ENCODE peak calls at places on chromosomes 1 and 21, in four cellular contexts. One of them, this sample, is unnamed.
A peak's percentile ranks its signal among the peaks of the same experiment; 100 is the strongest.

GRCh38 chr1:168114845-168115244 is 21.9 kb downstream of the GPR161 start:
- DNase-seq in kidney: no peak
- DNase-seq in A549: no peak
- DNase-seq in SK-N-SH: no peak
- DNase-seq in this sample: no peak

GRCh38 chr1:234326493-234327366 is 46.5 kb upstream of the COA6 start:
- DNase-seq in A549: peak; percentile 66
- DNase-seq in SK-N-SH: peak; percentile 72
- DNase-seq in kidney: no peak
- DNase-seq in this sample: no peak

GRCh38 chr1:42333662-42334239 is 1.3 kb downstream of the FOXJ3 start:
- DNase-seq in kidney: no peak
- DNase-seq in SK-N-SH: no peak
- DNase-seq in A549: no peak
- DNase-seq in this sample: no peak

GRCh38 chr1:41313661-41314131 is 47.5 kb upstream of the FOXO6 start:
- DNase-seq in SK-N-SH: peak; percentile 47
- DNase-seq in kidney: no peak
- DNase-seq in A549: no peak
- DNase-seq in this sample: no peak

GRCh38 chr1:24555591-24556413 is at the start of gene NCMAP:
- DNase-seq in A549: no peak
- DNase-seq in SK-N-SH: no peak
- DNase-seq in kidney: peak; percentile 75
- DNase-seq in this sample: no peak

GRCh38 chr1:89681045-89681729 is 48.3 kb downstream of the LRRC8C start:
- DNase-seq in SK-N-SH: no peak
- DNase-seq in A549: no peak
- DNase-seq in kidney: no peak
- DNase-seq in this sample: no peak

GRCh38 chr1:156852414-156852874 is 6.5 kb downstream of the INSRR start:
- DNase-seq in SK-N-SH: peak; percentile 96
- DNase-seq in A549: no peak
- DNase-seq in kidney: no peak
- DNase-seq in this sample: no peak

GRCh38 chr1:198669023-198669698 is 30.3 kb downstream of the PTPRC start:
- DNase-seq in A549: peak; percentile 44
- DNase-seq in SK-N-SH: peak; percentile 22
- DNase-seq in kidney: no peak
- DNase-seq in this sample: no peak

GRCh38 chr1:59013276-59013927 is 229.6 kb upstream of the JUN start:
- DNase-seq in kidney: peak; percentile 82
- DNase-seq in SK-N-SH: no peak
- DNase-seq in A549: no peak
- DNase-seq in this sample: no peak

GRCh38 chr1:174800951-174801350 is 198.8 kb upstream of the CACYBP start:
- DNase-seq in A549: no peak
- DNase-seq in SK-N-SH: no peak
- DNase-seq in kidney: no peak
- DNase-seq in this sample: no peak

GRCh38 chr21:45305831-45306230 is 18.1 kb upstream of the POFUT2 start:
- DNase-seq in SK-N-SH: no peak
- DNase-seq in kidney: peak; percentile 28
- DNase-seq in A549: no peak
- DNase-seq in this sample: no peak

GRCh38 chr1:82534996-82535395 is 734.3 kb downstream of the ADGRL2 start:
- DNase-seq in kidney: no peak
- DNase-seq in SK-N-SH: no peak
- DNase-seq in A549: no peak
- DNase-seq in this sample: no peak

GRCh38 chr1:206479164-206480125 is 9.2 kb downstream of the IKBKE start:
- DNase-seq in kidney: peak; percentile 72
- DNase-seq in A549: peak; percentile 91
- DNase-seq in SK-N-SH: peak; percentile 89
- DNase-seq in this sample: peak; percentile 86

GRCh38 chr1:2592672-2593071 is 6.1 kb downstream of the PRXL2B start:
- DNase-seq in kidney: peak; percentile 69
- DNase-seq in SK-N-SH: peak; percentile 21
- DNase-seq in A549: no peak
- DNase-seq in this sample: no peak

GRCh38 chr1:224502459-224503160 is 68.0 kb upstream of the WDR26 start:
- DNase-seq in A549: no peak
- DNase-seq in kidney: no peak
- DNase-seq in SK-N-SH: peak; percentile 41
- DNase-seq in this sample: no peak

GRCh38 chr1:107379826-107380225 is 239.0 kb downstream of the NTNG1 start:
- DNase-seq in SK-N-SH: no peak
- DNase-seq in kidney: no peak
- DNase-seq in A549: no peak
- DNase-seq in this sample: no peak

GRCh38 chr1:3454811-3455618 is 550 bp downstream of the ARHGEF16 start:
- DNase-seq in SK-N-SH: peak; percentile 74
- DNase-seq in kidney: peak; percentile 87
- DNase-seq in A549: no peak
- DNase-seq in this sample: no peak

DNA sequence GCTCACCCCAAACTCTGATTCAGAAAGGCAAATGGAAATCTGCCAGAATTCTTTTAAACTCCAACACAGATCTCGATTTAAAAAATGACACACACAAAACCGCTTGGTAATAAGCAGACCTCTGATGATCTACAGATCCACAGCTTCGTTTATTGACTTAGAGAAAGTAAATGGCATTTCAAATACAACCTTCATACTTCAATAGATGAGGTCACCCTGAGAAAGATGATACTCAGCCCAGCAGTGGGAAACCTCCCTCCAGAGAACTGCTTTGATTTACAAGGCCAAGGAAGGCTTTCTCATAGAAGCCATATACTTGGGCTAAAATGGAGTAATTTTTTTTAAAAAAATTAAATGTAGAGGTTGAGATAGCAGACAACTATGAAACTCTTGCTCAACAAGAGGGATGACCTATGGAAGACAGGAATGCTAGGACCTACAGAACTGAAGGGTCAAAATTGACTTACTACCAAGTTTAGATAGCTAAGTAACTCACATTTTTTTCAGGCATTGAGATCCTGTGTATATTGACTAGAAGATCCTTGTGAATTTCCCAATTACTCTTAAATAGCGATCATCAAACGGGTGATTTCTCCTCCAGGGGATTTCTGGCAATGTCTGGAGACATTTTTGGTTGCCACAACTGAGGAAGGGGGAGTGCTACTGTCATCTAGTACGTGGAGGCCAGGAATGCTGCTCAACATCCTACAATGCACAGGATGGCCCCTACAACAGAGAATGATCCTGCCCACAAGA is 143.9 kb downstream of the CLIC6 start:
- DNase-seq in A549: no peak
- DNase-seq in kidney: no peak
- DNase-seq in SK-N-SH: no peak
- DNase-seq in this sample: no peak
- H3K4me1 ChIP-seq in A549: peaks cover 78% of the 10 kb centered on the region
- H3K4me1 ChIP-seq in kidney: no peaks in the 10 kb centered on the region
- H3K4me1 ChIP-seq in SK-N-SH: peaks cover 62% of the 10 kb centered on the region
- H3K4me1 ChIP-seq in this sample: no peaks in the 10 kb centered on the region

GRCh38 chr1:228304766-228305395 is 97.0 kb downstream of the OBSCN start:
- DNase-seq in SK-N-SH: no peak
- DNase-seq in A549: no peak
- DNase-seq in kidney: no peak
- DNase-seq in this sample: no peak

GRCh38 chr1:228304225-228304624 is 96.4 kb downstream of the OBSCN start:
- DNase-seq in kidney: peak; percentile 37
- DNase-seq in A549: no peak
- DNase-seq in SK-N-SH: no peak
- DNase-seq in this sample: no peak

GRCh38 chr1:228302086-228302485 is 94.2 kb downstream of the OBSCN start:
- DNase-seq in SK-N-SH: no peak
- DNase-seq in A549: no peak
- DNase-seq in kidney: no peak
- DNase-seq in this sample: no peak

GRCh38 chr1:228305721-228306152 is 97.9 kb downstream of the OBSCN start:
- DNase-seq in SK-N-SH: no peak
- DNase-seq in A549: no peak
- DNase-seq in kidney: no peak
- DNase-seq in this sample: no peak

GRCh38 chr1:228303596-228303995 is 95.8 kb downstream of the OBSCN start:
- DNase-seq in SK-N-SH: no peak
- DNase-seq in A549: no peak
- DNase-seq in kidney: no peak
- DNase-seq in this sample: no peak
- H3K27ac ChIP-seq in SK-N-SH: no peak overlapping the region
- H3K27ac ChIP-seq in A549: no peak overlapping the region
- H3K27ac ChIP-seq in kidney: no peak overlapping the region
- H3K27ac ChIP-seq in this sample: no peak overlapping the region

DNA sequence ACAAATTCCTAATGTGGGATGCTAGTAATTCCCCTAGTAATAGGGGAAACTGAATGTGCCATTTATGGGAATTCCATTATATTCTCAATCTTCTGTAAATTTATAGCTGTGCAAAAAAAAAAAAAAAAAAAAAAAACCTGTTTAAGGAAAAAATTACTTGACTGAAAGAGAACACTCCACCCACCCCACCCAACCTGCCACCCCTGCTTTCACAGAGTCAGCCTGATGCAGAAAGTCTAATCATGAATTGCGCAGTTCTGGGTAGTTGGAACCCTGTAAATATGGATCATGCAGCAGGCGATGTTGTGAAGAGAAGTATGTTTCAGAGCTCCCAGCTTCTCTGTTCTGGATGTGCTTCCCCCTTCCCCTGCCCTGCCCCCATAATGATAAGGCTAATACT is 19.6 kb upstream of the LAMC2 start:
- DNase-seq in SK-N-SH: no peak
- DNase-seq in kidney: no peak
- DNase-seq in A549: no peak
- DNase-seq in this sample: no peak
- H3K4me1 ChIP-seq in SK-N-SH: peaks cover 18% of the 10 kb centered on the region
- H3K4me1 ChIP-seq in kidney: no peaks in the 10 kb centered on the region
- H3K4me1 ChIP-seq in A549: peaks cover 39% of the 10 kb centered on the region
- H3K4me1 ChIP-seq in this sample: no peaks in the 10 kb centered on the region

GRCh38 chr1:180600301-180600700 is 31.5 kb upstream of the XPR1 start:
- DNase-seq in SK-N-SH: no peak
- DNase-seq in kidney: no peak
- DNase-seq in A549: no peak
- DNase-seq in this sample: no peak
- H3K27ac ChIP-seq in SK-N-SH: no peak overlapping the region
- H3K27ac ChIP-seq in kidney: no peak overlapping the region
- H3K27ac ChIP-seq in A549: peak overlapping the region; percentile 90
- H3K27ac ChIP-seq in this sample: no peak overlapping the region

DNA sequence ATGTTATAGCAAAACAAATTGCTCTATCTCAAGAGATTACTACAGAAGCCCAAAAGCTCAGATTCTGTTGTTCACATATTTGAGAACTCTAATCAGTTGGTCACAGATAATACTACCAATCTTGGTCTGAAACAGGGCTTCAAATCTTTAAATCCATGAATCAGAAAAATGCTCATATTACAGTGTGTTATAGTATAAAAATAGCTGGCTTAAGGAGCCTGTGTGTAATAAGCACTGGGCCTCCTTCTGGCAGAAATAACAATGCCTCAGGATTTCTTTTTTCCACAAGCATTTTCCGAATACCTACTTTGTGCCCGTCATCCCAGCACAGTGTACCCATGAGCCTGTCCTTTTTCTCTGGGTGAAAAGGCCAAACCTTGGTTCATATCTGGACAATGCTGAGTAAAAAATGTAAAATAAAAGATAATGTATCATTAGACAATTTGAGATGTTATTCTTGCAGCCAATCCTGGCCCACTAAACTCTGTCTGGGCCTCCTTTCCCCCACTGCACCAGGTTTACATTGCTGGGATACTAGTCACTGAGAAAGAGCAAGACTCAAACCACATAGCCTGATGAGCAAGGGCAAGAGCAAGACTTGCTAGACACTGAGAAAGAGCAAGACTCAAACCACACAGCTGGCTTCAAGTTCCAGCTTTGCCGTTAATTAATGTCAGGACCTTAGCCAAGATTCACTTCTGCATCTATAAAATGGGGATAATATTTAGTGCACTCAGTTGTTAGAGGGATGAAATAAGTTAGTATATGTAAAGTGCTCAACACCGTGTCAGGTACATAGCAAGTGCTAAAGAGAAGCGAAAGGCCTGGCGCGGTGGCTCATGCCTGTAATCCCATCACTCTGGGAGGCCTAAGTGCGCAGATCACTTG is 17.0 kb upstream of the ADAR start:
- DNase-seq in A549: no peak
- DNase-seq in SK-N-SH: no peak
- DNase-seq in kidney: no peak
- DNase-seq in this sample: no peak
- H3K4me1 ChIP-seq in A549: peaks cover 6% of the 10 kb centered on the region
- H3K4me1 ChIP-seq in SK-N-SH: peaks cover 14% of the 10 kb centered on the region
- H3K4me1 ChIP-seq in kidney: peaks cover 6% of the 10 kb centered on the region
- H3K4me1 ChIP-seq in this sample: no peaks in the 10 kb centered on the region

DNA sequence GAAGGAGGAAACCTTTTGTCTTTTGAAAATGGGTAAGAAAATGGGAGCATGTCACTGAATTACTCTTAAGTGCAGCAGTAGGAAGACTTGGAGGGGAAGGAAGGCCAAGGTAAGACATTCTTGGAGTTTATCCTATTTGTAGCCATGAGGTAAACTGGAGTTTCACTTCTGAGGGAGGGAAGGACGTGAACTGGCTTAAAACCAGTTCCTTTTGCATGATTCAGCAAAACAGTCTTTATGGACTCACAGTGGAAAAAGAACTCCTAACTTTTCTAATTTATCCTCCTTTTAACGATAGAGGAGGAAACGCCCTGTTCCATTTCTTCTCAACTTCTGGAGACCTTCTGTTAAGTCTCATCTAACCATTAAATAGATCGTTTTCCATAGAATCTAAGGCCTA is 2.5 kb downstream of the PRDX6 start:
- DNase-seq in kidney: no peak
- DNase-seq in A549: no peak
- DNase-seq in SK-N-SH: no peak
- DNase-seq in this sample: no peak
- H3K27ac ChIP-seq in kidney: peak overlapping the region; percentile 12
- H3K27ac ChIP-seq in A549: peak overlapping the region; percentile 49
- H3K27ac ChIP-seq in SK-N-SH: no peak overlapping the region
- H3K27ac ChIP-seq in this sample: peak overlapping the region; percentile 100

DNA sequence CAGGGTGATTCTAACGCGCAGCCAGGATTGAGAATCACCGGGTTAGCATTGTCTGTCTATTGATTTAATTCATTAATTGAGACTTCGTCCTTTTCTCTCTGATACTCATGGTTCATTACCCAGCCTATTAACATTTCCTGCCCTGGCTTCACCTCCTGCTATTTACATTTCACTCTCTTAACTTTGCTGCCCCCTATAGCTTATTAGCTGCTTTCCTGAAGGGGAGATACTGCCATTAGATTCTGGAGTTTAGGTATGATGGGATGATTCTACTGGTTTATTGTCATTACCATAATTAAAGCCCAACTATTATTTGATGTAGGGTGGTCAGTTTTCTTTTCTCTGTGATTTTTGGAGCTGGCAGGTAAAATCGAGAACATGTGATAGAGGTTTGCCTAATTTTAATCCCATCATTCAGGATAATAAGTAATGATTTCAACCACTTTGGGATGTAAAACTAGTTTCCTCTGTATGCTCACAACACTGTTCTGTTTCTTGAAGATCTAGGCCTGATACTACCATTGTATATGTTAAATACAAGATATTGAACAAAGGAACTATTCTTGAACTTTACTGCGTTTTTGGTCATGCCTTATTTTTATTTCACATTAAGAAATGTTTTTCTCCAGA is 6.4 kb downstream of the PPP2R5A start:
- DNase-seq in kidney: no peak
- DNase-seq in A549: peak; percentile 66
- DNase-seq in SK-N-SH: peak; percentile 71
- DNase-seq in this sample: no peak
- H3K4me1 ChIP-seq in kidney: peaks cover 4% of the 10 kb centered on the region
- H3K4me1 ChIP-seq in A549: peaks cover 45% of the 10 kb centered on the region
- H3K4me1 ChIP-seq in SK-N-SH: peaks cover 32% of the 10 kb centered on the region
- H3K4me1 ChIP-seq in this sample: peaks cover 62% of the 10 kb centered on the region